ENCODE peak calls at places on chromosomes 16 and 17, in four cellular contexts. S, A, Q and W are unnamed samples.

GRCh38 chr16:81657224-81657623 is 121.9 kb upstream of the PLCG2 start:
- DNase-seq in S (no peak), A (no peak), Q (no peak), W (no peak)

GRCh38 chr16:30335598-30336474 is 19.3 kb downstream of the CD2BP2 start:
- DNase-seq in S (no peak), A (peak; percentile 29), Q (no peak), W (no peak)

GRCh38 chr17:55038291-55038690 is 69.7 kb downstream of the STXBP4 start:
- DNase-seq in S (no peak), A (no peak), Q (no peak), W (no peak)

GRCh38 chr17:32786169-32786568 is 90.8 kb downstream of the MYO1D start:
- DNase-seq in S (no peak), A (no peak), Q (no peak), W (no peak)

GRCh38 chr17:77722366-77722765 is 236.1 kb upstream of the TNRC6C start:
- DNase-seq in S (no peak), A (no peak), Q (no peak), W (no peak)

GRCh38 chr17:42112552-42113176 is at the start of gene DHX58:
- DNase-seq in S (no peak), A (peak; percentile 61), Q (peak; percentile 54), W (peak; percentile 53)

GRCh38 chr17:27523712-27524111 is 67.5 kb downstream of the KSR1 start:
- DNase-seq in S (no peak), A (no peak), Q (no peak), W (no peak)

GRCh38 chr17:35879748-35880654 is at the start of gene CCL5:
- DNase-seq in S (no peak), A (no peak), Q (no peak), W (no peak)

GRCh38 chr16:68236804-68237242 is 896 bp upstream of the ESRP2 start:
- DNase-seq in S (no peak), A (no peak), Q (no peak), W (no peak)

GRCh38 chr16:82016268-82016667 is 5.0 kb upstream of the SDR42E1 start:
- DNase-seq in S (no peak), A (peak; percentile 60), Q (peak; percentile 36), W (no peak)

GRCh38 chr17:1942666-1943431 is 82.3 kb downstream of the RTN4RL1 start:
- DNase-seq in S (no peak), A (no peak), Q (no peak), W (no peak)

GRCh38 chr17:67376509-67376891 is 581 bp upstream of the PITPNC1 start:
- DNase-seq in S (no peak), A (peak; percentile 63), Q (peak; percentile 19), W (no peak)

GRCh38 chr17:60300949-60301348 is 91.0 kb downstream of the USP32 start:
- DNase-seq in S (no peak), A (no peak), Q (no peak), W (no peak)

GRCh38 chr16:69311533-69312388 is 611 bp downstream of the VPS4A start:
- DNase-seq in S (no peak), A (peak; percentile 28), Q (peak; percentile 56), W (no peak)

GRCh38 chr16:2768403-2769089 is 8.5 kb downstream of the ELOB start:
- DNase-seq in S (no peak), A (no peak), Q (no peak), W (no peak)

GRCh38 chr16:48272837-48273421 is 25.6 kb upstream of the ABCC11 start:
- DNase-seq in S (no peak), A (peak; percentile 16), Q (no peak), W (no peak)

GRCh38 chr17:75750661-75751423 is 14.2 kb downstream of the GALK1 start:
- DNase-seq in S (no peak), A (no peak), Q (no peak), W (no peak)

GRCh38 chr16:82630219-82630618 is 3.5 kb downstream of the CDH13 start:
- DNase-seq in S (no peak), A (peak; percentile 68), Q (no peak), W (no peak)

GRCh38 chr16:49858200-49859129 is 2.6 kb upstream of the ZNF423 start:
- DNase-seq in S (peak; percentile 61), A (peak; percentile 67), Q (peak; percentile 17), W (no peak)

GRCh38 chr16:64167851-64168770 is 953.8 kb downstream of the CDH11 start:
- DNase-seq in S (no peak), A (no peak), Q (no peak), W (no peak)
- H3K4me3 ChIP-seq in S (no peak overlapping the region), A (no peak overlapping the region), Q (no peak overlapping the region), W (no peak overlapping the region)

GRCh38 chr17:73064084-73064938 is 28.2 kb downstream of the SLC39A11 start:
- DNase-seq in S (no peak), A (peak; percentile 17), Q (no peak), W (no peak)
- H3K27ac ChIP-seq in S (peak overlapping the region; percentile 55), A (no peak overlapping the region), Q (no peak overlapping the region), W (no peak overlapping the region)

DNA sequence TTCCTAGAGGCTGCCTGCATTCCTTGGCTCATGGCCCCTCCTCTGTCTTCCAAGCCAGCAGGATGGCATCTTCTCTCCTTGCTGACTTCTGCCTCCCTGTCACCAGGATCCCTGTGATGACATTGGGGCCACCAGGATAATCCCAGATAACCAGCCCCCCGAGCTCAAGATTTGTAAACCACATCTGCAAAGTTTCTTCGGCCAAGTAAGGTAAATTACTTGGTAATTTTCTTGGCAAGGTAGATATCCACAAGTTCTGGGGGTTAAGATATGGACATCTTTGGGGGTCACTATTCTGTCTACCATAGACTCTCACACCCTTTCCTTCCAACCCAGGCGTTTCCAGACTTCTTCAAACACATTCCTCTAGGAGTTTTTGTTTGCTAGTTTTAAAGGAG is 42.6 kb upstream of the ZCCHC14 start:
- DNase-seq in S (no peak), A (no peak), Q (no peak), W (no peak)
- H3K9me3 ChIP-seq in S (peaks cover 8% of the 10 kb centered on the region), A (no peaks in the 10 kb centered on the region), Q (peaks cover 73% of the 10 kb centered on the region), W (peaks cover 39% of the 10 kb centered on the region)

GRCh38 chr17:39235555-39236221 is 9.9 kb upstream of the STAC2 start:
- DNase-seq in S (no peak), A (peak; percentile 51), Q (peak; percentile 92), W (no peak)
- H3K4me3 ChIP-seq in S (no peak overlapping the region), A (no peak overlapping the region), Q (no peak overlapping the region), W (no peak overlapping the region)

DNA sequence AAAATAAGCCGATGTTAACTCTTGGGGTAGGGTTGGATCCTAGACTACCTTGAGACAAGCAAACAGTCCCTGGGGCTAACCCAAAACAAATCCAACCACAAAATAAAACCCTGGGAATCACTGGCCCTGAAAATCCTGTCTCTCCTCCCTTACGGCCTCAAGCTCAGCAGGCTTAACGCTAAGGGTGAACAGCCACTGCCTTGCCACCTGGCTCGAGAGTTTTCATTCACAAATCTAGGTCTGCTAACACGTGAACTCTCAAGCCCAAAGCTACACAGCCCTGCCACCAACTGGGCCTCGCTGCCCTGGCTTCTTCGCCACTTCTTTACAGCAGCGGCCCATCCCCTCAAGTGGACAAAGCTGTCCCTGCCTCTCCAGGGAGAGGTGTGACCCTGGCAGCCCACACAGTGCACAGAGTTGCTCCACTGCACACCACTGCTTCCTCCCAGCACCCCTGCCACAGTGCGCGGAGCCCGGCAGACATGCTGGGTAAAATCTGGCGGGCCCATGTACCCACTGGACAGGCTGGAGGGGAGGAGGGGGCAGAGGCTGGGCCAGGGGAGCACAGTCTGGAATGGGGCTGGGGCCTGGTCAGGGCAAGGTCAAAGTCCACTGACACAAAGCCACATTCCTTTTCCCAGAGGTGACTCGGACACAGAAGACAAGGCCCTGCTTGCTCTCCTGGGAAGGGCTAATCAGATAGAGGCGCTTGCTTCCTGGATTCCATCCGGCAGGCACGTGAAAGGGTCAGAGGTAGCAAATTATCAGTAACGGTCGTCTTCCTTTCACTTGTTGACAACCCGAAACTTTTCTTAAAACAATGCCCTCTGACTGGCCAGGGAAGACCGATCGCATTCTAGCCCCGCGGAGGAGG is 996 bp downstream of the PCYT2 start:
- DNase-seq in S (no peak), A (no peak), Q (no peak), W (no peak)
- H3K27ac ChIP-seq in S (peak overlapping the region; percentile 19), A (peak overlapping the region; percentile 32), Q (peak overlapping the region; percentile 62), W (no peak overlapping the region)